ENCODE peak calls at places on chromosome 17, in five cellular contexts. N, U, P, S and A are unnamed samples.

GRCh38 chr17:2724783-2725164 is 13.2 kb upstream of the CLUH start:
- DNase-seq in P (peak; percentile 50), S (no peak), U (peak; percentile 45), N (no peak), A (no peak)

GRCh38 chr17:19238167-19238505 is 970 bp downstream of the EPN2 start:
- DNase-seq in N (no peak), S (no peak), U (no peak), P (no peak), A (no peak)

GRCh38 chr17:78250891-78251772 is 19.7 kb downstream of the TMEM235 start:
- DNase-seq in S (peak; percentile 80), U (peak; percentile 90), N (peak; percentile 76), P (peak; percentile 95), A (peak; percentile 77)

GRCh38 chr17:8005357-8005756 is 2.9 kb downstream of the GUCY2D start:
- DNase-seq in S (no peak), P (no peak), U (no peak), N (no peak), A (peak; percentile 7)

GRCh38 chr17:65020284-65020683 is 36.3 kb downstream of the GNA13 start:
- DNase-seq in N (no peak), P (no peak), S (peak; percentile 93), U (no peak), A (peak; percentile 94)

GRCh38 chr17:64202683-64203430 is 60.2 kb downstream of the TEX2 start:
- DNase-seq in U (peak; percentile 88), P (no peak), S (peak; percentile 15), N (no peak), A (peak; percentile 67)

GRCh38 chr17:82105882-82106696 is 8.1 kb upstream of the FASN start:
- DNase-seq in N (peak; percentile 41), U (peak; percentile 49), P (peak; percentile 51), S (peak; percentile 85), A (peak; percentile 12)

GRCh38 chr17:50169881-50170459 is 4.2 kb downstream of the SGCA start:
- DNase-seq in U (no peak), N (no peak), S (no peak), P (no peak), A (no peak)

GRCh38 chr17:79677646-79678045 is 53.1 kb upstream of the ENPP7 start:
- DNase-seq in P (no peak), S (no peak), N (no peak), U (no peak), A (no peak)

GRCh38 chr17:37280841-37281240 is 94.9 kb upstream of the C17orf78 start:
- DNase-seq in S (no peak), P (no peak), N (no peak), U (no peak), A (no peak)

GRCh38 chr17:54848368-54848987 is 52.2 kb upstream of the TOM1L1 start:
- DNase-seq in N (no peak), U (no peak), P (no peak), S (no peak), A (no peak)

GRCh38 chr17:7943291-7943690 is 11.3 kb downstream of the CNTROB start:
- DNase-seq in S (no peak), U (no peak), N (no peak), P (no peak), A (no peak)

GRCh38 chr17:80261159-80261894 is 675 bp downstream of the RNF213 start:
- DNase-seq in P (peak; percentile 59), U (peak; percentile 54), S (no peak), N (peak; percentile 58), A (peak; percentile 51)

GRCh38 chr17:15971108-15971507 is 26.2 kb downstream of the ADORA2B start:
- DNase-seq in P (no peak), N (no peak), S (peak; percentile 55), U (no peak), A (no peak)

GRCh38 chr17:29107933-29108805 is 65.2 kb downstream of the PIPOX start:
- DNase-seq in P (no peak), S (no peak), N (no peak), U (no peak), A (no peak)

GRCh38 chr17:39591958-39592954 is 15.5 kb downstream of the NEUROD2 start:
- DNase-seq in S (no peak), P (peak; percentile 55), U (peak; percentile 58), N (peak; percentile 17), A (peak; percentile 13)

GRCh38 chr17:32813021-32813420 is 63.9 kb downstream of the MYO1D start:
- DNase-seq in S (no peak), U (no peak), P (no peak), N (no peak), A (peak; percentile 64)

GRCh38 chr17:50986989-50987660 is 121.0 kb upstream of the TOB1 start:
- DNase-seq in S (no peak), P (no peak), U (no peak), N (no peak), A (peak; percentile 73)

GRCh38 chr17:80252871-80253270 is 7.8 kb upstream of the RNF213 start:
- DNase-seq in U (no peak), S (no peak), N (peak; percentile 80), P (peak; percentile 38), A (no peak)

GRCh38 chr17:74417178-74418045 is 14.5 kb upstream of the GPRC5C start:
- DNase-seq in N (no peak), P (no peak), U (no peak), S (peak; percentile 42), A (no peak)

GRCh38 chr17:7019406-7019805 is 3.4 kb upstream of the BCL6B start:
- DNase-seq in U (no peak), P (no peak), S (no peak), N (no peak), A (no peak)

GRCh38 chr17:42034059-42034458 is 14.2 kb downstream of the NKIRAS2 start:
- DNase-seq in P (no peak), N (no peak), U (no peak), S (no peak), A (no peak)

GRCh38 chr17:42072323-42073187 is 22.2 kb upstream of the C17orf113 start:
- DNase-seq in N (no peak), P (peak; percentile 24), S (peak; percentile 5), U (no peak), A (no peak)

GRCh38 chr17:74430706-74431567 is 951 bp upstream of the GPRC5C start:
- DNase-seq in N (no peak), P (no peak), S (peak; percentile 66), U (peak; percentile 56), A (no peak)

GRCh38 chr17:53837131-53837530 is 14.4 kb downstream of the KIF2B start:
- DNase-seq in P (no peak), U (no peak), N (no peak), S (no peak), A (peak; percentile 49)

GRCh38 chr17:45294506-45294905 is 22.3 kb downstream of the MAP3K14 start:
- DNase-seq in S (no peak), N (no peak), P (no peak), U (no peak), A (peak; percentile 51)

GRCh38 chr17:69434164-69434579 is 19.7 kb downstream of the MAP2K6 start:
- DNase-seq in N (no peak), U (peak; percentile 34), P (no peak), S (no peak), A (no peak)

GRCh38 chr17:68318103-68318991 is 27.1 kb downstream of the ARSG start:
- DNase-seq in P (no peak), U (no peak), S (peak; percentile 42), N (no peak), A (peak; percentile 53)

GRCh38 chr17:77409282-77410161 is 268.8 kb downstream of the SEC14L1 start:
- DNase-seq in S (no peak), N (no peak), P (peak; percentile 57), U (peak; percentile 47), A (peak; percentile 68)

GRCh38 chr17:58308985-58309917 is 19.3 kb downstream of the TSPOAP1 start:
- DNase-seq in S (no peak), P (no peak), U (no peak), N (no peak), A (no peak)

GRCh38 chr17:65455972-65456343 is 105.5 kb downstream of the AXIN2 start:
- DNase-seq in U (peak; percentile 43), S (no peak), P (no peak), N (no peak), A (no peak)

GRCh38 chr17:49848019-49848473 is at the start of gene TAC4:
- DNase-seq in P (no peak), S (no peak), N (no peak), U (no peak), A (no peak)

GRCh38 chr17:512311-512710 is 159.7 kb upstream of the RPH3AL start:
- DNase-seq in U (no peak), S (no peak), P (no peak), N (no peak), A (no peak)

GRCh38 chr17:45428954-45429337 is 3.7 kb downstream of the ARHGAP27 start:
- DNase-seq in P (no peak), N (no peak), U (peak; percentile 32), S (peak; percentile 94), A (no peak)

GRCh38 chr17:50358177-50358576 is 12.3 kb downstream of the XYLT2 start:
- DNase-seq in U (no peak), P (no peak), N (no peak), S (no peak), A (no peak)